ENCODE peak calls at places on chromosomes 7 and 10, in four cellular contexts. B is CD4-positive, CD25-positive, alpha-beta regulatory T cell; O is mesenchymal stem cell; Z is mucosa of descending colon. R is an unnamed sample. For H3K4me1, the result is how much of the 10 kb centered on the place peaks cover.

GRCh38 chr7:29091722-29092121 is 54.6 kb downstream of the CPVL start:
- DNase-seq in Z (no peak), B (no peak), O (peak), R (no peak)

GRCh38 chr10:95329296-95329695 is 38.5 kb upstream of the PDLIM1 start:
- DNase-seq in Z (no peak), O (no peak), B (no peak), R (no peak)

GRCh38 chr10:36555036-36555435 is 570.4 kb upstream of the ANKRD30A start:
- DNase-seq in O (no peak), B (no peak), Z (no peak), R (no peak)

GRCh38 chr7:23696916-23697441 is 13.0 kb upstream of the STK31 start:
- DNase-seq in O (peak), Z (peak), B (peak), R (peak)

GRCh38 chr10:110336111-110336721 is 31.5 kb upstream of the SMNDC1 start:
- DNase-seq in Z (no peak), O (peak), B (no peak), R (no peak)

GRCh38 chr10:60731134-60731883 is 47.0 kb upstream of the CDK1 start:
- DNase-seq in B (no peak), Z (no peak), O (peak), R (peak)

GRCh38 chr10:71185209-71185608 is 27.2 kb upstream of the UNC5B start:
- DNase-seq in O (no peak), B (no peak), Z (no peak), R (no peak)

GRCh38 chr7:137682596-137682995 is 164.2 kb downstream of the DGKI start:
- DNase-seq in B (no peak), Z (no peak), O (no peak), R (no peak)

GRCh38 chr10:8189458-8189857 is 135.0 kb downstream of the GATA3 start:
- DNase-seq in O (no peak), Z (no peak), B (no peak), R (no peak)

GRCh38 chr7:7851381-7851780 is 117.2 kb upstream of the GLCCI1 start:
- DNase-seq in B (no peak), Z (no peak), O (no peak), R (no peak)

GRCh38 chr7:103075337-103075918 is 488 bp downstream of the ARMC10 start:
- DNase-seq in O (peak), B (peak), Z (peak), R (peak)

GRCh38 chr7:153518201-153518984 is 533.8 kb upstream of the DPP6 start:
- DNase-seq in Z (no peak), B (no peak), O (no peak), R (no peak)

GRCh38 chr7:131774419-131775220 is 218.2 kb upstream of the PODXL start:
- DNase-seq in B (no peak), O (no peak), Z (no peak), R (no peak)

GRCh38 chr10:102114861-102115618 is 5.1 kb downstream of the LDB1 start:
- DNase-seq in B (peak), O (peak), Z (peak), R (peak)

GRCh38 chr10:42691361-42692120 is 53.2 kb upstream of the ZNF33B start:
- DNase-seq in Z (no peak), B (no peak), O (no peak), R (no peak)

GRCh38 chr10:80588506-80589020 is 50.9 kb downstream of the SH2D4B start:
- DNase-seq in O (no peak), Z (no peak), B (no peak), R (no peak)

GRCh38 chr7:137328389-137329120 is 15.0 kb downstream of the PTN start:
- DNase-seq in B (no peak), O (peak), Z (no peak), R (no peak)

GRCh38 chr10:114397651-114398145 is 6.6 kb downstream of the AFAP1L2 start:
- DNase-seq in Z (no peak), B (no peak), O (peak), R (no peak)

GRCh38 chr7:34087892-34088891 is 182.9 kb downstream of the BMPER start:
- DNase-seq in Z (no peak), B (no peak), O (peak), R (no peak)

GRCh38 chr7:85489498-85489897 is 302.6 kb upstream of the SEMA3D start:
- DNase-seq in B (no peak), O (peak), Z (no peak), R (no peak)

GRCh38 chr10:121313119-121313858 is 285.0 kb downstream of the FGFR2 start:
- DNase-seq in Z (no peak), B (no peak), O (no peak), R (no peak)

GRCh38 chr7:79308176-79308575 is 145.3 kb downstream of the MAGI2 start:
- DNase-seq in B (no peak), Z (no peak), O (no peak), R (no peak)

GRCh38 chr10:132507467-132507955 is 30.1 kb upstream of the INPP5A start:
- DNase-seq in O (no peak), Z (peak), B (no peak), R (no peak)

GRCh38 chr10:87038786-87039185 is 18.7 kb downstream of the FAM25A start:
- DNase-seq in O (no peak), B (no peak), Z (no peak), R (no peak)

GRCh38 chr10:65313406-65313805 is 1612.4 kb upstream of the LRRTM3 start:
- DNase-seq in Z (no peak), B (no peak), O (peak), R (no peak)

GRCh38 chr10:78177431-78178185 is 143.9 kb downstream of the RPS24 start:
- DNase-seq in Z (no peak), B (no peak), O (no peak), R (no peak)

GRCh38 chr10:52318822-52319464 is 4.9 kb downstream of the DKK1 start:
- DNase-seq in Z (no peak), O (peak), B (no peak), R (no peak)

GRCh38 chr10:35517431-35518181 is 87.5 kb upstream of the GJD4 start:
- DNase-seq in Z (no peak), O (peak), B (no peak), R (no peak)

GRCh38 chr7:13656330-13656729 is 333.1 kb downstream of the ETV1 start:
- DNase-seq in B (no peak), Z (no peak), O (no peak), R (no peak)

GRCh38 chr7:121328508-121329459 is at the start of gene WNT16:
- DNase-seq in B (no peak), Z (no peak), O (no peak), R (no peak)

GRCh38 chr7:26186364-26187311 is 13.9 kb downstream of the HNRNPA2B1 start:
- DNase-seq in B (no peak), Z (no peak), O (no peak), R (no peak)

GRCh38 chr7:24975647-24976260 is 4.2 kb downstream of the OSBPL3 start:
- DNase-seq in O (no peak), B (no peak), Z (no peak), R (no peak)

GRCh38 chr10:65614956-65615565 is 1310.8 kb upstream of the LRRTM3 start:
- DNase-seq in Z (no peak), B (no peak), O (no peak), R (no peak)

DNA sequence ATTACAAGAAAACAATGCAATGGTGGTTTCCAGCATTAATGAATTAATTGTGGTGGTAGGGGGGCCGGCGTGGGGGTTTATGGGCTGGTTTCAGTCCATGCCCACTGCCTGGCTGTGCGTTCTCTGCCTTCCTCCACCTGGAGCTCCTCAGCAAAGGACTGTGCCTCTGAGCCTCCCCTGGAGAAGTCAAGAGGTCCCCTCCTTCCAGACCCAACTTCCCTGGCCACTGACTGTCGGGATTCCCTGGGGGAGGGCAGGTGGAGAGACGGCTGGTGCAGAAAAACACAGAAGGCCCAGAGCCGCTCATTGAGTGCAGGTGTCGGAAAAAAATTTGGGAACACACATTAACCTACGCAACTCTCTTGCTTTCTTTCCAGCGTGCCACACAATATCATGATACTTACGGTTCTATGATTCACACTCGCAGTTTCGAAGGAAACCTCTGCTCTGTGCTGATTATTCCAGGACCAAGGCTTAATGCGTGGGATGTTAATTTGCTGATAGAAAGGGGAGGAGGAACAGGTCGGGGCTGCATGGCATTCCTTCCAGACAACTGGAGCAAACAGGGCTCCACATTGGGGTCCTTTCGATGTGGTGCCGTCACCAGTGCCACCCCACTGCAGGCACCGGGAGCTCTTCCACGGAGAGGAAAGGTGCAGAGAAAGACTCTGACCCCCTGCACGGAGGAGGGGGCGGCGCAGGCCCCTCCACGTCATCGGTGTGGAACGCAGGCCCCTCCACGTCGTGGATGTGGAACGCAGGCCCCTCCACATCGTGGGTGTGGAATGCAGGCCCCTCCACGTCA is 506.7 kb downstream of the DNAJB6 start:
- DNase-seq in Z (no peak), B (no peak), O (no peak), R (no peak)
- H3K4me1 ChIP-seq in Z (under half), B (under half), O (under half), R (under half)

DNA sequence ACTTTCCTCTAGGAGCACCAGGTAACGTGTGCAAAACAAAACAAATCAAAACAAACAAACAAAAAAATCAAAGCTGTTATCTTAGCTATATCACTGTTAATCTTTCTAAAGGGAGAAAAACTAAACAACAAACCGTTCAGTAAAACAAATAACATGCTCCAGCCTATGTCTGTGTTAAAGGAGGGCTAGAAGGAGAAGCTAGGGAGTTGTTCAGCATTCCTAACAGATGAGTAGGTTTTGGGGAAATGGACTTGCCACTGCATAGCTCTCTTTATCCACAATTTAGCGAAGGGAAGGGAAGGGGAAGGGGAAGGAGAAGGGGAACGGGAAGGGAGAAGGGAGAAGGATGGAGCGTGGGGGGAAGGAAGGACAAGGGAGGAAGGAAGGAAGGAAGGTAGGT is 134.2 kb upstream of the AKR1E2 start:
- DNase-seq in O (peak), Z (no peak), B (no peak), R (no peak)
- H3K4me1 ChIP-seq in O (under half), Z (under half), B (under half), R (under half)

GRCh38 chr10:58955615-58956014 is 220.8 kb upstream of the PHYHIPL start:
- DNase-seq in O (no peak), Z (no peak), B (no peak), R (no peak)

GRCh38 chr10:58957517-58957916 is 218.9 kb upstream of the PHYHIPL start:
- DNase-seq in Z (no peak), B (no peak), O (no peak), R (no peak)

GRCh38 chr10:58952747-58953466 is 223.5 kb upstream of the PHYHIPL start:
- DNase-seq in Z (no peak), O (peak), B (no peak), R (no peak)

GRCh38 chr10:58954163-58954562 is 222.3 kb upstream of the PHYHIPL start:
- DNase-seq in O (no peak), Z (no peak), B (no peak), R (no peak)

DNA sequence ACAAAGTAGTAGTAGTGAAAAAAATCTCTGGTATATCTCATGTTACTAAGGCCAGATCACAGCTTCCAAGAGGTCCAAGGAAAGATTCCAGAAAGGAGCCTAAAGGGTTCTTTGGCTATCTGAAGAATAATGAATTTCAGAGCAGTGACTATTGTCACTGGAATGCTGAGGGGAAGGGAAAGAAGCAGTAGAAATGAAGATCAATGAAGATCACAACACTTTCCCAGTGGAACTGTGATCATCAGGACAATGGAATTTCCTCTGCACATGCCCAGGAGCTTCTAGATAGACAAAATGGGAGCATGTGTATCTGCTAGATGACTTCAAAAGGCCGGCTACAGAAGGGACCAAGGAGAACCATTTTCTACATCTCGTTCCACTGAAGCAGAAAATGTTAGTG is 219.5 kb upstream of the PHYHIPL start:
- DNase-seq in O (no peak), Z (no peak), B (no peak), R (no peak)
- H3K4me1 ChIP-seq in O (under half), Z (under half), B (under half), R (under half)

GRCh38 chr7:2638224-2638991 is 6.6 kb downstream of the TTYH3 start:
- DNase-seq in Z (no peak), O (peak), B (no peak), R (no peak)
- H3K4me1 ChIP-seq in Z (under half), O (half or more), B (under half), R (under half)

GRCh38 chr10:76437011-76437410 is 1005.6 kb downstream of the LRMDA start:
- DNase-seq in Z (no peak), B (no peak), O (no peak), R (no peak)

GRCh38 chr10:76435154-76435553 is 1003.7 kb downstream of the LRMDA start:
- DNase-seq in B (no peak), Z (no peak), O (no peak), R (no peak)

GRCh38 chr10:76433161-76434005 is 1002.0 kb downstream of the LRMDA start:
- DNase-seq in B (no peak), O (no peak), Z (no peak), R (no peak)

GRCh38 chr10:76432274-76433012 is 1001.0 kb downstream of the LRMDA start:
- DNase-seq in O (peak), Z (no peak), B (no peak), R (no peak)

DNA sequence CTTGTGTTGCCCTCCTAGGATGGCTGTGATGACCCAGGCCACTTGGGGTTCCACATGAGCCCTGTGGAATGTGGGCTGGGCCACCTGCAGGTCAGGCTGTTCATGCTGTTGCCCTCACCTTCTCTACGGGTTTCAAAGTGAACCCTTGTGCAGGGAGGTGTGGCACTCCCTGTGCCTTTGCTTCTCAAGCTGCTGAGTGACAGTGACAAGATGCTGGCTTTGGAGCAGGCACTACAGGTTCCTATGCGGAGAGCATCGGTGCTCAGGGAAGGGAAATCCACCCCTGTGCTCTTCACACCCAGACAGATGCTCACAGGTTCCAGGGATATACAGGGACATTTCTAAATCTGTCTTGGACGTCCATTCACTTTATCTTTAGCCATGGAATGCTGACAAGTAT is 1004.9 kb downstream of the LRMDA start:
- DNase-seq in Z (no peak), B (no peak), O (no peak), R (no peak)
- H3K4me1 ChIP-seq in Z (under half), B (under half), O (under half), R (under half)

GRCh38 chr7:116726149-116726548 is 54.2 kb downstream of the MET start:
- DNase-seq in Z (no peak), B (no peak), O (no peak), R (no peak)

GRCh38 chr7:116727432-116728009 is 55.5 kb downstream of the MET start:
- DNase-seq in O (no peak), B (no peak), Z (no peak), R (no peak)

GRCh38 chr7:116726713-116727431 is 54.9 kb downstream of the MET start:
- DNase-seq in O (no peak), Z (no peak), B (no peak), R (no peak)

GRCh38 chr7:116730097-116731018 is 58.4 kb downstream of the MET start:
- DNase-seq in B (no peak), Z (no peak), O (no peak), R (no peak)

DNA sequence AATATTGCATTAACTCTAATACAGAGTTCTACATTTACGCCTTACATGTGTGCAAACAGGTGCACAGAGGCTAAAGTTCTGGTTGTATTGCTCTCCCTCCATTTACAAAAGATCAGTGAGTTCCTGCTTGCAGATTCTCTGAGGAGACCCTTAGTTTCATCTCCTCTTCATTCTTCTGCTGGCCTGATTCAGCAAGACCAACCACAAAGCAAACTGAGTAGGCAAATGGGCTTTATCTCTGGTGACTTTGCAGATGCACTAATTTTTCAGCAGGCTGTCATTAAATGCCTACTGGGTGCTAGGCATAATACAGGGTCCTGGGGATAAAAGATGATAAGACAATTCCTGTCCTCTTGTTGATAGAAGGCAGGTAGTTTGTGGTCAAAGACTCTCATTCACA is 56.4 kb downstream of the MET start:
- DNase-seq in B (no peak), O (no peak), Z (no peak), R (no peak)
- H3K4me1 ChIP-seq in B (under half), O (under half), Z (under half), R (under half)

R was measured in naive thymus-derived CD4-positive, alpha-beta T cell.